ENCODE peak calls at places on chromosomes 1 and 21, in five cellular contexts. One of them, this sample, is unnamed.
A peak's percentile ranks its signal among the peaks of the same experiment; 100 is the strongest.

GRCh38 chr21:45199201-45199600 is 88.5 kb downstream of the POFUT2 start:
- DNase-seq in lung microvascular endothelial cell: no peak
- DNase-seq in AG08395: no peak
- DNase-seq in cardiac muscle cell: no peak
- DNase-seq in nucleus accumbens: no peak
- DNase-seq in this sample: no peak

GRCh38 chr1:64059556-64059955 is 143.9 kb upstream of the UBE2U start:
- DNase-seq in cardiac muscle cell: no peak
- DNase-seq in lung microvascular endothelial cell: no peak
- DNase-seq in nucleus accumbens: no peak
- DNase-seq in AG08395: no peak
- DNase-seq in this sample: no peak

GRCh38 chr1:221045842-221046831 is 166.9 kb downstream of the HLX start:
- DNase-seq in nucleus accumbens: no peak
- DNase-seq in lung microvascular endothelial cell: no peak
- DNase-seq in AG08395: peak; percentile 38
- DNase-seq in cardiac muscle cell: no peak
- DNase-seq in this sample: no peak

GRCh38 chr1:28971980-28972771 is 57.8 kb downstream of the EPB41 start:
- DNase-seq in cardiac muscle cell: peak; percentile 68
- DNase-seq in lung microvascular endothelial cell: no peak
- DNase-seq in nucleus accumbens: no peak
- DNase-seq in AG08395: peak; percentile 77
- DNase-seq in this sample: no peak

GRCh38 chr1:36872858-36873257 is 161.5 kb downstream of the GRIK3 start:
- DNase-seq in AG08395: no peak
- DNase-seq in cardiac muscle cell: no peak
- DNase-seq in nucleus accumbens: no peak
- DNase-seq in lung microvascular endothelial cell: no peak
- DNase-seq in this sample: no peak

GRCh38 chr1:200905411-200906052 is 10.8 kb downstream of the INAVA start:
- DNase-seq in AG08395: no peak
- DNase-seq in cardiac muscle cell: no peak
- DNase-seq in lung microvascular endothelial cell: no peak
- DNase-seq in nucleus accumbens: no peak
- DNase-seq in this sample: no peak

GRCh38 chr1:116374340-116375164 is 1.5 kb downstream of the ATP1A1 start:
- DNase-seq in lung microvascular endothelial cell: peak; percentile 30
- DNase-seq in AG08395: no peak
- DNase-seq in nucleus accumbens: no peak
- DNase-seq in cardiac muscle cell: no peak
- DNase-seq in this sample: no peak

GRCh38 chr21:33058468-33059318 is 11.2 kb upstream of the OLIG1 start:
- DNase-seq in lung microvascular endothelial cell: no peak
- DNase-seq in nucleus accumbens: no peak
- DNase-seq in AG08395: no peak
- DNase-seq in cardiac muscle cell: peak; percentile 3
- DNase-seq in this sample: no peak